ENCODE peak calls at places on chromosomes 2 and 18, in four cellular contexts. E is GM12878, U is HCT116, M is H1. J is an unnamed sample.

GRCh38 chr2:45506756-45507155 is 104.3 kb downstream of the SRBD1 start:
- DNase-seq in E (no peak), U (no peak), M (no peak), J (peak)

GRCh38 chr18:37403100-37403781 is 162.4 kb downstream of the CELF4 start:
- DNase-seq in E (no peak), U (no peak), M (no peak), J (no peak)

GRCh38 chr2:36404754-36405153 is 49.2 kb downstream of the CRIM1 start:
- DNase-seq in E (no peak), U (no peak), M (no peak), J (no peak)

GRCh38 chr2:191006997-191007604 is 6.9 kb downstream of the STAT1 start:
- DNase-seq in E (no peak), U (no peak), M (no peak), J (peak)

GRCh38 chr2:28637648-28638047 is 114.0 kb upstream of the PPP1CB start:
- DNase-seq in E (no peak), U (no peak), M (no peak), J (no peak)

GRCh38 chr18:46748466-46748865 is 8.4 kb downstream of the ST8SIA5 start:
- DNase-seq in E (no peak), U (no peak), M (no peak), J (no peak)

GRCh38 chr18:9017170-9017899 is 85.2 kb upstream of the NDUFV2 start:
- DNase-seq in E (peak), U (peak), M (peak), J (peak)

GRCh38 chr18:6060149-6060548 is 164.8 kb upstream of the TMEM200C start:
- DNase-seq in E (no peak), U (no peak), M (no peak), J (no peak)

GRCh38 chr2:235467586-235467985 is 26.3 kb upstream of the AGAP1 start:
- DNase-seq in E (no peak), U (no peak), M (no peak), J (no peak)

GRCh38 chr2:39570614-39571013 is 95.1 kb upstream of the TMEM178A start:
- DNase-seq in E (no peak), U (no peak), M (no peak), J (no peak)

GRCh38 chr2:128958241-128958640 is 639.6 kb upstream of the HS6ST1 start:
- DNase-seq in E (no peak), U (no peak), M (no peak), J (no peak)

GRCh38 chr2:113173563-113174368 is at the start of gene PSD4:
- DNase-seq in E (peak), U (no peak), M (no peak), J (no peak)

GRCh38 chr2:74886251-74886650 is 52.3 kb downstream of the HK2 start:
- DNase-seq in E (no peak), U (no peak), M (no peak), J (no peak)

GRCh38 chr2:166337932-166338331 is 37.8 kb downstream of the SCN9A start:
- DNase-seq in E (no peak), U (no peak), M (no peak), J (no peak)

GRCh38 chr2:217837001-217837491 is 165.7 kb downstream of the TNS1 start:
- DNase-seq in E (no peak), U (peak), M (peak), J (peak)

GRCh38 chr2:231676243-231676642 is 32.1 kb upstream of the PTMA start:
- DNase-seq in E (no peak), U (no peak), M (no peak), J (no peak)

GRCh38 chr2:241853651-241854341 is 4.9 kb downstream of the PDCD1 start:
- DNase-seq in E (no peak), U (no peak), M (no peak), J (peak)

GRCh38 chr2:168568476-168569227 is 112.6 kb downstream of the CERS6 start:
- DNase-seq in E (no peak), U (no peak), M (no peak), J (no peak)

GRCh38 chr2:129764376-129765325 is 214.8 kb upstream of the RAB6C start:
- DNase-seq in E (no peak), U (peak), M (no peak), J (no peak)

GRCh38 chr18:11849845-11850747 is 1.1 kb upstream of the CHMP1B start:
- DNase-seq in E (no peak), U (peak), M (peak), J (peak)

GRCh38 chr2:213476641-213477040 is 192.4 kb downstream of the SPAG16 start:
- DNase-seq in E (no peak), U (no peak), M (no peak), J (no peak)

GRCh38 chr2:127695491-127696472 is 5.5 kb upstream of the SFT2D3 start:
- DNase-seq in E (no peak), U (peak), M (peak), J (peak)

GRCh38 chr18:58911241-58911640 is 46.6 kb downstream of the ZNF532 start:
- DNase-seq in E (no peak), U (no peak), M (no peak), J (no peak)

GRCh38 chr2:39390126-39390692 is 46.9 kb downstream of the MAP4K3 start:
- DNase-seq in E (no peak), U (no peak), M (no peak), J (no peak)

GRCh38 chr2:71154798-71155197 is 24.4 kb downstream of the MPHOSPH10 start:
- DNase-seq in E (peak), U (peak), M (no peak), J (no peak)

GRCh38 chr18:10006261-10006903 is 92.6 kb downstream of the VAPA start:
- DNase-seq in E (no peak), U (no peak), M (no peak), J (peak)

GRCh38 chr2:41940715-41941114 is 107.1 kb upstream of the PKDCC start:
- DNase-seq in E (no peak), U (no peak), M (no peak), J (no peak)

GRCh38 chr2:66446924-66447323 is 12.0 kb downstream of the MEIS1 start:
- DNase-seq in E (no peak), U (no peak), M (no peak), J (no peak)

GRCh38 chr18:6660334-6660733 is 69.2 kb upstream of the ARHGAP28 start:
- DNase-seq in E (no peak), U (no peak), M (no peak), J (no peak)

GRCh38 chr2:8966123-8966908 is 37.2 kb downstream of the MBOAT2 start:
- DNase-seq in E (no peak), U (no peak), M (no peak), J (no peak)

DNA sequence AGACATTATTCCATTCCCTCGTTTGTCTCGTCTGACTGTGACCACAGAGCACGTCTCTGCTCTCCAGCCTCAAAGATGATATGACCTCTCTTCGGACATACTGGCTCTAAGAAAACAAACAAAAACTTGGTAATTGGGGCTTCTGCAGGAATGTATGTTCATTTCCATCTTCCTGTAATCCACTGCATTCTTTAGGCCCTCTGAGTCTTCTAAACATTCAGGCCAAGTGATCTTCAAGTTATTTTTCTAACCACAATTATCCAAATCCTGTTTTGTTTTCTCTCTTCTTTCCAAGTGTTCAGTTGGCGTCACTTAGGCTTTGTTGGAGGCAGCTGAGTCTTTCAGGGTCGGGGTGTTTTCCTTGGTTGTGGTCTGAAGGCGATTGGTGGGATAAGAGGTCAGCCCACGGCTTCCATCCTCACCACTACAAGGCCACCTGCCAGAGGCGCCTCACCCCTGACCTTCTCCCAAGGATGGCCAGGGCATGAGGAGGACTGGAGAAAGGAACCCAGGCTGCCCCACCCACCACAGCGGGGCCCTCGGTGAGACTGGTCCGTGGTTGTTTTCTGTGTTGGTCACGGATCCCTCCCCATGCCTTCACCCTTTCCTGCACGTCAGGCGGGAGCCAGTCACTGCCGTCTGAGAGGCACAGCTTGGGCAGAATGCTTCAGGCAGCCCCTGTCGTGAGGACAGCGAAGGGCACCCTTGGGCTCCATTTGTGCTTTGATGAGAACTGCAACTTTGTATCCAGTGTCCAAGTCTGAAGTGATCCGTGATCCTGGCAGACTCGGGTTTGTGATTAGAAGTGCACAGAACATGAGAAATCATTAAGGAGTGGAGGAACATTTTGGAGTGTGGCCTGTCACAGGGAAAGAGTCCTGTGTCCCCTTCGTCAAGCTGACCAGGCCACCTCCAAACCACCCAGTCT is 88.6 kb upstream of the FHL2 start:
- DNase-seq in E (no peak), U (no peak), M (no peak), J (no peak)
- TF ChIP-seq YY1 in E (no peak), U (no peak), M (no peak), J (no peak)

DNA sequence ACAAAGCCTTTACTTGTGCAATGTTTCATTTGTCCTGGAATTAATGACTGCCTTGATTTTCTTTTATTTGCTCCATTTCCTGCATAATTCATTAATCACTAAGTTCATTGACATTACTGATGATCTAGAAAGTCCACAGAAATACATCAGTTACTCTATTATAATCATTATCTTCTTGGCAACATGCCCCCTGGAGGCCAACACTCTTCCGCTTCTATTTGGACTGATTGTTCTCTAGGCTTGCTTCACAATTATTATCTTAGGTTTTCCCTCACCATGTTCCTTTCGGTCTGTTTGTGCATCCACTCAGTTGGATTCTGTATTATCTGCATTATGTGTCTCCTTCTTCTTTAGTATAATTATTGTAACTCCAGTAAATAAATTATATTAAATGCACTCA is 461.0 kb upstream of the CDH2 start:
- DNase-seq in E (no peak), U (no peak), M (no peak), J (no peak)
- TF ChIP-seq CTCF in E (no peak), U (no peak), M (peak), J (peak)

DNA sequence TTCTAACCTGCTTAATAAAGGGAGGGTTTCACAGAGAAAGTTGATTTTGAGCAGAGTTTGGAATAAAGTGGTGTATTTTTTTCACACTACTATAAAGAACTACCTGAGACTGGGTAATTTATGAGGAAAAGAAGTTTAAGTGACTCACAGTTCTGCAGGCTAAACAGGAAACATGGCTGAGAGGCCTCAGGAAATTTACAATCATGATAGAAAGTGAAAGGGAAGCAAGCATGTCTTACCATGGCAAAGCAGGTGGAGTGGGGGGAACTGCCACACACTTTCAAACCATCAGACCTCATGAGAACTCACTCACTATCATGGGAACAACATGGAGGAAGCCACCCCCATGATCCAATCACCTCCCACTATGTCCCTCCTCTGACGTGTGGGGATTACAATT is 546.7 kb downstream of the EPHA4 start:
- DNase-seq in E (peak), U (no peak), M (no peak), J (no peak)
- TF ChIP-seq YY1 in E (no peak), U (no peak), M (no peak), J (no peak)

DNA sequence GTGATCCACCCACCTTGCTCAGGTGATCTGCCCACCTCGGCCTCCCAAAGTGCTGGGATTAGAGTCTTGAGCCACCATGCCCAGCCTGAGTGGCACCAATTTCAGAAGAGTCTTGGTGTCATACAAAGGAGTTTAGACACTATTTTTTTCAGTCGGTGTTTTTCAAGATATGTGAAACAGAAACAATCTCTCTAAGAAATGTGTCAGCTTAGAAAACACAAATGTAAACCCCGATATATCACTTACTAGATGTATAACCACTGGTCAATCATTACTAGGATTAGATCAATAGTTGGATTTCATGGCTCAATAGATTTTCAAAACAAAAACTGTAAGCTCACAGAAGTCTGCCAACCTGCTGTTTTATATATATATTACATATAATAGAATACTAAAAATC is 67.2 kb upstream of the FRZB start:
- DNase-seq in E (no peak), U (no peak), M (no peak), J (no peak)
- TF ChIP-seq CTCF in E (no peak), U (no peak), M (no peak), J (no peak)

GRCh38 chr18:31275722-31276463 is 42.1 kb upstream of the DSG1 start:
- DNase-seq in E (no peak), U (peak), M (no peak), J (no peak)

GRCh38 chr18:31273812-31274527 is 44.0 kb upstream of the DSG1 start:
- DNase-seq in E (no peak), U (no peak), M (no peak), J (no peak)

GRCh38 chr18:31270578-31270977 is 47.4 kb upstream of the DSG1 start:
- DNase-seq in E (no peak), U (no peak), M (no peak), J (no peak)

GRCh38 chr18:31278609-31279071 is 39.3 kb upstream of the DSG1 start:
- DNase-seq in E (no peak), U (no peak), M (no peak), J (no peak)

GRCh38 chr18:31274915-31275314 is 43.0 kb upstream of the DSG1 start:
- DNase-seq in E (no peak), U (peak), M (no peak), J (no peak)
- TF ChIP-seq YY1 in E (no peak), U (no peak), M (no peak), J (no peak)

GRCh38 chr2:175203621-175204496 is 22.3 kb upstream of the ATP5MC3 start:
- DNase-seq in E (no peak), U (peak), M (peak), J (peak)
- TF ChIP-seq CTCF in E (peak), U (peak), M (peak), J (peak)

GRCh38 chr2:238848566-238848940 is 668 bp downstream of the TWIST2 start:
- DNase-seq in E (no peak), U (no peak), M (no peak), J (no peak)
- TF ChIP-seq YY1 in E (no peak), U (no peak), M (no peak), J (no peak)

DNA sequence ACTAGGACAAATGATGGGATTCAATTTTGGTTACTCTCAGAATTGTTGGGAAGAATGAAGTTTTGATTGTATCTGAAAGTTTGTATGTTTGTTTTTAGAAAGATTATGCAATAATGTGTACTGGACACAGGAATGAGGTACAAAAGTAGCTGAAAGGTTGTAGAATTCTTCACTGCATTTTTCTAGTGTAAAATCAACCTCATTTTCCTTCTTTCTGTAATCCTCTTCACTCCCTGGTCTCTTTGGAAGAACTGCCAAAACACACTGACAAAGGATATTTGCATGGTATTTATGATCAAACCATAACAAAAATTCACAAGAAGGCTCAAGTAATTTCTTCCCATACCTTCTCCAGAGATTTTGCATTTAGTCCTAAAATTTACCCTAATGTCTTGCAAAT is 110.7 kb downstream of the ZEB2 start:
- DNase-seq in E (no peak), U (no peak), M (no peak), J (no peak)
- TF ChIP-seq CTCF in E (no peak), U (no peak), M (no peak), J (no peak)

DNA sequence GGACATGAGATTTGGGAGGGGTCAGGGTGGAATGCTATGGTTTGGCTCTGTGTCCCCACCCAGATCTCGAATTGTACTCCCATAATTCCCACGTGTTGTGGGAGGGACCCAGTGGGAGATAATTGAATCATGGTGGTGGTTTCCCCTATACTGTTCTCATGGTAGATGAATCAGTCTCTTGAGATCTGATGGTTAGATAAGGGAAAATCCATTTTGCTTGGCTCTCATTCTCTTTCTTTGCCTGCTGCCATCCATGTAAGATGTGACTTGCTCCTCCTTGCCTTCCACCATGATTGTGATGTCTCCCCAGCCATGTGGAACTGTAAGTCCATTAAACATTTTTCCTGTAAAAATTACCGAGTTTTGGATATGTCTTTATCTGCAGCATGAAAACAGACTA is 80.9 kb upstream of the GALNT5 start:
- DNase-seq in E (no peak), U (no peak), M (no peak), J (no peak)
- TF ChIP-seq YY1 in E (no peak), U (no peak), M (no peak), J (no peak)